ENCODE peak calls at places on chromosomes 16 and 17, in four cellular contexts. U, Q, A and I are unnamed samples. For H3K27me3, the result is how much of the 10 kb centered on the place peaks cover.

GRCh38 chr17:47315451-47316266 is 8.1 kb upstream of the EFCAB13 start:
- DNase-seq in U (peak), Q (peak), A (peak), I (peak)

GRCh38 chr17:69088643-69089200 is 28.0 kb upstream of the ABCA9 start:
- DNase-seq in U (no peak), Q (peak), A (no peak), I (no peak)

GRCh38 chr17:1643999-1644492 is 1.5 kb downstream of the SCARF1 start:
- DNase-seq in U (no peak), Q (no peak), A (no peak), I (no peak)

GRCh38 chr17:29618272-29619065 is 4.2 kb downstream of the CORO6 start:
- DNase-seq in U (no peak), Q (no peak), A (no peak), I (no peak)

GRCh38 chr17:5500804-5501391 is 14.5 kb downstream of the MIS12 start:
- DNase-seq in U (peak), Q (no peak), A (no peak), I (peak)

GRCh38 chr17:72338847-72339790 is 218.3 kb downstream of the SOX9 start:
- DNase-seq in U (peak), Q (no peak), A (no peak), I (no peak)

GRCh38 chr17:42287305-42288077 is 807 bp upstream of the STAT5A start:
- DNase-seq in U (peak), Q (peak), A (peak), I (no peak)

GRCh38 chr17:3843935-3844516 is 2.0 kb downstream of the NCBP3 start:
- DNase-seq in U (peak), Q (peak), A (no peak), I (no peak)

GRCh38 chr16:27977966-27978365 is 85.5 kb downstream of the GSG1L start:
- DNase-seq in U (no peak), Q (no peak), A (no peak), I (no peak)

GRCh38 chr17:41098042-41098441 is at the start of gene KRTAP4-8:
- DNase-seq in U (no peak), Q (no peak), A (no peak), I (no peak)

GRCh38 chr16:70573451-70574121 is 50.0 kb downstream of the SF3B3 start:
- DNase-seq in U (no peak), Q (no peak), A (no peak), I (no peak)

GRCh38 chr16:27048316-27048715 is 18.4 kb upstream of the C16orf82 start:
- DNase-seq in U (no peak), Q (no peak), A (no peak), I (no peak)

GRCh38 chr17:73274490-73274889 is 12.8 kb upstream of the CPSF4L start:
- DNase-seq in U (no peak), Q (no peak), A (no peak), I (no peak)

GRCh38 chr16:3358884-3359283 is 3.2 kb downstream of the OR2C1 start:
- DNase-seq in U (no peak), Q (no peak), A (no peak), I (no peak)

GRCh38 chr16:17578921-17579876 is 108.4 kb upstream of the XYLT1 start:
- DNase-seq in U (peak), Q (peak), A (peak), I (peak)

GRCh38 chr17:3796110-3796821 is 4.7 kb downstream of the ITGAE start:
- DNase-seq in U (no peak), Q (no peak), A (peak), I (no peak)

GRCh38 chr17:44086364-44087311 is 16.1 kb downstream of the G6PC3 start:
- DNase-seq in U (peak), Q (peak), A (no peak), I (no peak)

GRCh38 chr16:19605701-19606100 is 50.2 kb downstream of the VPS35L start:
- DNase-seq in U (no peak), Q (no peak), A (no peak), I (no peak)

GRCh38 chr16:25978227-25978626 is 286.5 kb downstream of the HS3ST4 start:
- DNase-seq in U (no peak), Q (no peak), A (no peak), I (no peak)

GRCh38 chr16:22322741-22323140 is 25.5 kb downstream of the POLR3E start:
- DNase-seq in U (no peak), Q (no peak), A (no peak), I (no peak)

DNA sequence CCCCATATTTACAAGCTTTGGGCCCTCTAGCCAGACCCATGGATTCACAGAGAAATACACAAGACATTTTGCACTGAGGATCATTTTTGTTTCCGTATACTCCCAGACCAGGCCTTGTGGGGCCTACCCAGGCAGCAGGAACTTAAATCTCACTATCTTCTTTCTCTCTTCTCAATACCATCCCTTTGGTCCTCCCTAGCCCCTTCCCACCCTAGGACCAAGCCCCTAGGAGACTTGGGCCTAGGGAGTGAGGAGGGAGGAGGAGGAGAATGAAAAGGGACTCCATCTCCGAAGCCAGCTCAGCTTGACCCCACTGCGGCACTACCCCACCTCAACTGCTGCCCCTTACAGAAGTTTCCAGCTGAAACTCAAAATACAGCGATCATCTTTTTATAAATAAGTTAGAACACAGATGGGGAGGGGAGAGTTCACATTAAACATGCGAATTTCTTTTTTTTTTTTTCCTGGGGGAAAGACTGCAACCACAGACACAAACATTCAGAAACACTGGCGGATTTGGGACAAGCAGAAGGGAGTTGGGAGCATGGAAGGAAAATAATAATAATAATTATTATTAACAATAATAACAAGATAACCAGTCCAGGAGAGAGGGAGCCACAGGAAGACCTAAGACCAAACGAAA is 1.5 kb upstream of the HOXB3 start:
- DNase-seq in U (no peak), Q (no peak), A (no peak), I (no peak)
- H3K27me3 ChIP-seq in U (half or more), Q (under half), A (under half), I (half or more)

GRCh38 chr16:59324462-59324861 is 590.3 kb upstream of the GOT2 start:
- DNase-seq in U (no peak), Q (no peak), A (no peak), I (no peak)
- H3K27ac ChIP-seq in U (no peak), Q (no peak), A (no peak), I (no peak)

GRCh38 chr16:51418258-51418657 is 267.2 kb upstream of the SALL1 start:
- DNase-seq in U (no peak), Q (no peak), A (no peak), I (no peak)
- TF ChIP-seq GABPA in U (no peak), Q (no peak), A (no peak), I (no peak)

DNA sequence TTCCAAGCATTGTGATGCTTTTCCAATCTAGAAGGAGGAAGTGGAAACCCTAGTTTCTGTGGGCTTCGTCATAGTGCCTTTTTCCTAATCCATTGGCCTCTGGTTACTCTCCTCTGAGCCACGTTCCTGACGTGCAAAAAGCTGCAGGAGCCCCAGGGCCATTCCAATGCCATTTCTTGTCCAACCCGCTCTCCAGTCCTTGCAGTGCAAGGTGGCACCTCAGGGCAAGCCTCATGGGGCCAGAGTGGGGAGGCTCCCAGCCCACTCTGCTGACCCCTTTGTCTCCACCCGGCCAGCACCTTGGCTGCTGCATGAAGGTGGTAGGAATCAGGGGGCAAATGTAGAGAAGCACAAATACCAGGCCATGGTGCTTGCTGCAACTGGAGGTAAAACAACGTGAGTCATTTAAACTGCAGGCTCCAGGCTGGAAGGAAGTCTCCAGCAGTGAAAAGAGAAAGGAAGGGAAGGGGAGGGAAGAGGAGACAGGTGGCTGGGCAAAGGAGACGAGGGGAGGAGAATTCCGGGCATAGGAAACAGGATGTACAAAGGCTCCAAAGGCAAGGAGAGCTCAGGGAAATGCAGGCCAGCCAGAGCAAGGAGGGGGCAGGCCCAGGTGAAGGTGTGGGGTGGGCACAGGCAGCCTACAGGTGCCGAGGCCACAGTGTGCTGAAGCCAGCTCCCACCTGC is 168.2 kb upstream of the TNRC6C start:
- DNase-seq in U (no peak), Q (no peak), A (no peak), I (no peak)
- H3K27me3 ChIP-seq in U (under half), Q (half or more), A (under half), I (under half)

GRCh38 chr17:80252871-80253270 is 7.8 kb upstream of the RNF213 start:
- DNase-seq in U (peak), Q (peak), A (no peak), I (peak)
- H3K27ac ChIP-seq in U (no peak), Q (peak), A (no peak), I (no peak)

GRCh38 chr16:12086861-12087260 is 110.3 kb downstream of the SNX29 start:
- DNase-seq in U (no peak), Q (no peak), A (no peak), I (no peak)

GRCh38 chr16:12090162-12090552 is 113.6 kb downstream of the SNX29 start:
- DNase-seq in U (no peak), Q (no peak), A (no peak), I (no peak)

GRCh38 chr16:12091569-12092346 is 115.2 kb downstream of the SNX29 start:
- DNase-seq in U (no peak), Q (peak), A (no peak), I (no peak)

GRCh38 chr16:12087901-12088364 is 111.4 kb downstream of the SNX29 start:
- DNase-seq in U (peak), Q (no peak), A (no peak), I (no peak)

GRCh38 chr16:12089492-12090161 is 113.1 kb downstream of the SNX29 start:
- DNase-seq in U (no peak), Q (peak), A (no peak), I (peak)
- TF ChIP-seq GABPA in U (no peak), Q (no peak), A (no peak), I (no peak)

DNA sequence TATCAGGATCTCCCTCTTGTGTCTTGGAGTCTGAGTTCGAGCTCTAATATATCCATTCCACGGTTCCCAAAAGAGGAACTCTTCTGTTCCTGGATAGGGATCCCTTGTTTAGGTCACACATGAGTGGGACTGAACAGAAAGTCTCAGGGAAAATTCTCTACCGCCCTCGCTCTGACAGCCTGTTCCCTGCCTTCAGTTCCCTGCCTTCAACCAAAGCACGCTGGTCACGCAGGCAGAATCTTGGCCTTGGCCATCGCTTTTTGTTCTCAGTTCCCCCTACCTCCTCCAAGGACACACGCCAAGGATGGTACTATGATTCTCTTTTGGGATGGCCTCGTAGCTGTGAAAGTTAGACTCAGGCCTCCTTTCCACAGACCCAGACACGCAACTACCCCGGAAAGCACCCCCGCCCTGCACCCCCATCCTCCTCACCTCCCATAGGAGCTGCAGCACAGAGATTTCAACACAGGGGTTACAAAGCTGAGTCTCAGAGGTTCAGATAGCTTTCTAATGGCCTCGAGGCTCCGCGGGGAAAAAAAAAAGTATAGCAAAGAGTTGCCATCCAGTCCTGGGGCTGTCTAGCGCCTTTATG is 1.5 kb upstream of the SHISA6 start:
- DNase-seq in U (no peak), Q (no peak), A (no peak), I (no peak)
- H3K27me3 ChIP-seq in U (under half), Q (under half), A (under half), I (under half)